ENCODE peak calls at places on chromosomes 4 and X, in ten cellular contexts. C is progenitor cell of endocrine pancreas; S is left lung; A is germinal center; R is NCI-H1417; D is M059J; F is cardiac muscle cell; L is Caki2; B is stimulated activated CD8-positive, alpha-beta memory T cell treated with anti-CD3 and anti-CD28 coated beads, Interleukin-4, amount 100 ng/mL, for 24 hours; O is H4. Y is an unnamed sample.
A peak's percentile ranks its signal among the peaks of the same experiment; 100 is the strongest.

GRCh38 chr4:42512226-42512625 is 114.9 kb downstream of the SHISA3 start:
- DNase-seq in B (no peak), D (no peak), R (no peak), O (no peak), F (no peak), C (no peak), S (no peak), L (no peak), A (no peak), Y (no peak)

GRCh38 chr4:123930971-123931370 is 534.4 kb downstream of the SPRY1 start:
- DNase-seq in L (no peak), O (no peak), B (no peak), C (no peak), F (peak; percentile 38), R (no peak), D (no peak), A (no peak), S (no peak), Y (no peak)

GRCh38 chrX:68695206-68695845 is 47.9 kb downstream of the STARD8 start:
- DNase-seq in F (no peak), R (no peak), A (no peak), O (no peak), L (no peak), D (peak; percentile 54), S (no peak), C (no peak), B (no peak), Y (no peak)

GRCh38 chrX:105527759-105528158 is 294.6 kb upstream of the NRK start:
- DNase-seq in R (no peak), O (no peak), B (no peak), C (no peak), A (no peak), F (peak; percentile 7), L (no peak), D (no peak), S (no peak), Y (no peak)

GRCh38 chr4:24686866-24687672 is 102.7 kb upstream of the DHX15 start:
- DNase-seq in S (no peak), A (peak; percentile 14), F (peak; percentile 45), L (no peak), D (no peak), R (no peak), B (no peak), O (no peak), C (no peak), Y (peak; percentile 10)

GRCh38 chr4:183342541-183343533 is 20.6 kb upstream of the CLDN24 start:
- DNase-seq in C (no peak), F (peak; percentile 46), D (no peak), O (no peak), S (no peak), L (no peak), R (no peak), B (no peak), A (no peak), Y (no peak)

GRCh38 chr4:42654606-42655005 is 2.3 kb downstream of the ATP8A1 start:
- DNase-seq in C (no peak), L (peak; percentile 76), D (peak; percentile 91), S (peak; percentile 43), F (peak; percentile 58), R (no peak), A (no peak), B (no peak), O (peak; percentile 84), Y (no peak)

GRCh38 chr4:131459430-131460101 is 1689.5 kb upstream of the PCDH10 start:
- DNase-seq in A (no peak), S (no peak), F (no peak), D (no peak), B (no peak), C (no peak), R (no peak), L (no peak), O (peak; percentile 24), Y (no peak)

GRCh38 chr4:2280531-2281300 is 18.8 kb upstream of the MXD4 start:
- DNase-seq in D (peak; percentile 34), C (no peak), O (no peak), F (no peak), S (no peak), L (no peak), R (peak; percentile 51), A (no peak), B (no peak), Y (no peak)

GRCh38 chr4:1463088-1463926 is 57.1 kb upstream of the NKX1-1 start:
- DNase-seq in S (no peak), B (no peak), C (no peak), R (no peak), A (no peak), D (peak; percentile 5), L (no peak), O (no peak), F (peak; percentile 61), Y (peak; percentile 47)

GRCh38 chrX:100072286-100072685 is 337.8 kb downstream of the PCDH19 start:
- DNase-seq in L (no peak), O (no peak), B (no peak), A (no peak), R (no peak), F (no peak), C (no peak), S (no peak), D (no peak), Y (no peak)

GRCh38 chr4:129350800-129351199 is 254.8 kb downstream of the C4orf33 start:
- DNase-seq in O (no peak), L (no peak), C (no peak), D (no peak), F (no peak), B (no peak), S (no peak), R (peak; percentile 21), A (no peak), Y (no peak)

GRCh38 chrX:40105791-40106676 is 8.3 kb upstream of the BCOR start:
- DNase-seq in O (peak; percentile 47), A (no peak), F (peak; percentile 52), C (peak; percentile 31), D (peak; percentile 71), R (peak; percentile 90), L (peak; percentile 61), B (peak; percentile 56), S (peak; percentile 76), Y (peak; percentile 51)

GRCh38 chr4:156923525-156923924 is 48.1 kb downstream of the PDGFC start:
- DNase-seq in O (no peak), C (no peak), B (no peak), F (no peak), S (no peak), D (no peak), L (no peak), R (no peak), A (no peak), Y (no peak)

GRCh38 chrX:9676311-9676710 is 89.3 kb downstream of the GPR143 start:
- DNase-seq in O (no peak), R (no peak), F (peak; percentile 27), S (no peak), L (no peak), C (no peak), D (no peak), B (no peak), A (no peak), Y (no peak)

GRCh38 chr4:186021461-186022167 is 47.3 kb upstream of the TLR3 start:
- DNase-seq in R (peak; percentile 17), S (no peak), F (peak; percentile 66), A (peak; percentile 8), B (no peak), L (peak; percentile 19), D (peak; percentile 14), O (peak; percentile 15), C (no peak), Y (peak; percentile 69)

GRCh38 chr4:64584125-64584524 is 174.9 kb upstream of the TECRL start:
- DNase-seq in A (no peak), D (no peak), B (no peak), R (no peak), O (no peak), L (no peak), F (peak; percentile 18), C (no peak), S (no peak), Y (no peak)

GRCh38 chr4:56768301-56768700 is 53.2 kb downstream of the SPINK2 start:
- DNase-seq in O (no peak), R (no peak), L (no peak), B (no peak), C (no peak), F (no peak), S (no peak), D (no peak), A (no peak), Y (no peak)

GRCh38 chrX:2878563-2878962 is 49.8 kb downstream of the GYG2 start:
- DNase-seq in B (no peak), L (no peak), D (no peak), S (no peak), F (no peak), A (no peak), C (no peak), O (no peak), R (no peak), Y (no peak)

GRCh38 chr4:40112393-40112792 is 55.7 kb downstream of the N4BP2 start:
- DNase-seq in F (no peak), C (no peak), S (no peak), A (no peak), L (no peak), B (no peak), O (no peak), R (no peak), D (no peak), Y (no peak)

GRCh38 chr4:43690121-43690520 is 758.5 kb downstream of the KCTD8 start:
- DNase-seq in B (no peak), D (no peak), S (no peak), C (no peak), A (no peak), R (no peak), F (no peak), O (no peak), L (no peak), Y (no peak)

GRCh38 chr4:114178392-114178791 is 198.9 kb upstream of the ARSJ start:
- DNase-seq in S (no peak), O (no peak), F (no peak), B (no peak), L (peak; percentile 40), C (no peak), R (no peak), D (no peak), A (no peak), Y (no peak)

GRCh38 chr4:110617095-110617494 is 5.8 kb downstream of the PITX2 start:
- DNase-seq in B (no peak), L (no peak), O (no peak), C (no peak), S (no peak), A (no peak), D (no peak), R (no peak), F (no peak), Y (no peak)

GRCh38 chr4:175277816-175278215 is 359.7 kb downstream of the ADAM29 start:
- DNase-seq in C (no peak), S (no peak), A (no peak), D (no peak), O (no peak), F (no peak), L (no peak), R (no peak), B (no peak), Y (no peak)

GRCh38 chr4:71026086-71026485 is 32.6 kb downstream of the DCK start:
- DNase-seq in C (no peak), S (no peak), B (no peak), D (peak; percentile 84), O (peak; percentile 69), F (peak; percentile 73), A (no peak), L (peak; percentile 50), R (no peak), Y (peak; percentile 88)

GRCh38 chr4:1572521-1572920 is 111.6 kb downstream of the FAM53A start:
- DNase-seq in L (no peak), O (no peak), R (no peak), B (no peak), S (no peak), F (no peak), D (no peak), C (no peak), A (no peak), Y (no peak)

GRCh38 chr4:179831274-179831673 is 2389.0 kb upstream of the AGA start:
- DNase-seq in C (no peak), S (no peak), L (no peak), A (no peak), B (no peak), O (no peak), D (no peak), F (no peak), R (no peak), Y (no peak)

GRCh38 chrX:119042040-119042439 is 30.8 kb upstream of the CT47C1 start:
- DNase-seq in B (no peak), O (no peak), C (no peak), A (no peak), R (no peak), F (no peak), D (no peak), L (no peak), S (no peak), Y (no peak)

Y was measured in lung microvascular endothelial cell.